ENCODE peak calls at places on chromosomes 6 and 20, in four cellular contexts. F, O, X and R are unnamed samples.

GRCh38 chr6:132934496-132934895 is 120.1 kb downstream of the RPS12 start:
- DNase-seq in O (no peak), F (no peak), X (no peak), R (no peak)

GRCh38 chr6:157941101-157941863 is 40.4 kb upstream of the SYNJ2 start:
- DNase-seq in X (no peak), F (no peak), O (no peak), R (no peak)

GRCh38 chr6:99613705-99614429 is 7.2 kb downstream of the PRDM13 start:
- DNase-seq in O (no peak), X (no peak), F (no peak), R (no peak)

GRCh38 chr6:139923964-139924475 is 549.6 kb upstream of the CITED2 start:
- DNase-seq in X (no peak), O (no peak), F (no peak), R (no peak)

GRCh38 chr6:152993431-152993830 is 9.1 kb downstream of the MTRF1L start:
- DNase-seq in X (no peak), O (no peak), F (peak), R (no peak)

GRCh38 chr6:133815313-133815712 is 73.6 kb upstream of the TCF21 start:
- DNase-seq in X (no peak), O (no peak), F (no peak), R (no peak)

GRCh38 chr6:28988536-28989415 is 16.3 kb downstream of the ZNF311 start:
- DNase-seq in O (peak), X (peak), F (no peak), R (peak)

GRCh38 chr6:124193132-124193531 is 389.5 kb downstream of the NKAIN2 start:
- DNase-seq in O (no peak), X (no peak), F (no peak), R (no peak)

GRCh38 chr6:30013296-30013922 is 47.7 kb upstream of the POLR1H start:
- DNase-seq in F (no peak), X (peak), O (no peak), R (no peak)

GRCh38 chr6:132730560-132730959 is 16.7 kb upstream of the VNN1 start:
- DNase-seq in X (no peak), O (no peak), F (no peak), R (no peak)

GRCh38 chr6:46781478-46782378 is 11.5 kb upstream of the MEP1A start:
- DNase-seq in F (peak), X (peak), O (no peak), R (no peak)

GRCh38 chr20:46811328-46812084 is 83.1 kb upstream of the EYA2 start:
- DNase-seq in F (no peak), X (no peak), O (no peak), R (no peak)

GRCh38 chr20:19780261-19780660 is 22.2 kb downstream of the RIN2 start:
- DNase-seq in O (no peak), X (no peak), F (no peak), R (no peak)

GRCh38 chr6:43736211-43736786 is 33.7 kb upstream of the VEGFA start:
- DNase-seq in O (no peak), X (no peak), F (no peak), R (no peak)

GRCh38 chr6:90411292-90411781 is 114.7 kb upstream of the BACH2 start:
- DNase-seq in O (peak), F (no peak), X (no peak), R (no peak)

GRCh38 chr6:3278691-3279090 is 19.9 kb downstream of the PSMG4 start:
- DNase-seq in X (no peak), F (no peak), O (no peak), R (no peak)

GRCh38 chr6:13311155-13311554 is 17.2 kb downstream of the TBC1D7 start:
- DNase-seq in O (no peak), F (no peak), X (no peak), R (no peak)

GRCh38 chr20:30811896-30812671 is 445.4 kb upstream of the DEFB115 start:
- DNase-seq in O (no peak), X (no peak), F (peak), R (no peak)